ENCODE peak calls at places on chromosome 21, in eight cellular contexts. W is coronary artery, T is PC-9, M is body of pancreas, F is right lobe of liver, S is hepatocyte, O is uterus, U is stomach. Z is an unnamed sample.

GRCh38 chr21:35036521-35037383 is 12.3 kb downstream of the RUNX1 start:
- DNase-seq in S (no peak), U (no peak), O (no peak), W (no peak), F (no peak), T (no peak), M (no peak), Z (no peak)

GRCh38 chr21:31406510-31406909 is 62.4 kb upstream of the TIAM1 start:
- DNase-seq in T (no peak), O (no peak), U (no peak), W (no peak), F (no peak), S (no peak), M (no peak), Z (no peak)

GRCh38 chr21:14543983-14544382 is 2.1 kb downstream of the SAMSN1 start:
- DNase-seq in F (no peak), O (no peak), T (no peak), U (no peak), S (no peak), W (no peak), M (no peak), Z (no peak)

GRCh38 chr21:36976228-36976627 is 9.8 kb upstream of the HLCS start:
- DNase-seq in W (no peak), F (no peak), U (no peak), O (no peak), S (no peak), M (no peak), T (no peak), Z (no peak)

GRCh38 chr21:34576043-34576466 is 38.9 kb downstream of the RCAN1 start:
- DNase-seq in O (no peak), T (no peak), U (no peak), M (no peak), F (no peak), W (no peak), S (no peak), Z (peak; percentile 45)

GRCh38 chr21:33973268-33973667 is 57.7 kb upstream of the ATP5PO start:
- DNase-seq in T (no peak), O (no peak), M (no peak), S (no peak), F (no peak), U (no peak), W (no peak), Z (no peak)

GRCh38 chr21:33402011-33402979 is 918 bp upstream of the IFNGR2 start:
- DNase-seq in W (peak; percentile 88), F (peak; percentile 67), U (peak; percentile 40), M (peak; percentile 32), S (peak; percentile 78), T (no peak), O (peak; percentile 78), Z (peak; percentile 65)

GRCh38 chr21:29465528-29465927 is 166.8 kb downstream of the BACH1 start:
- DNase-seq in S (no peak), T (no peak), U (no peak), F (no peak), O (no peak), W (no peak), M (no peak), Z (no peak)

GRCh38 chr21:17045214-17045835 is 467.5 kb upstream of the CXADR start:
- DNase-seq in M (no peak), T (no peak), W (no peak), S (peak; percentile 11), O (no peak), F (no peak), U (no peak), Z (no peak)

GRCh38 chr21:33801424-33802405 is 113.9 kb downstream of the ATP5PO start:
- DNase-seq in T (peak; percentile 72), S (peak; percentile 22), M (peak; percentile 21), F (peak; percentile 49), U (peak; percentile 46), O (no peak), W (no peak), Z (no peak)

GRCh38 chr21:14271053-14271452 is 55.1 kb downstream of the RBM11 start:
- DNase-seq in U (no peak), W (no peak), O (no peak), T (no peak), M (no peak), F (no peak), S (peak; percentile 28), Z (no peak)

GRCh38 chr21:15058718-15059316 is 6.0 kb downstream of the NRIP1 start:
- DNase-seq in O (no peak), S (peak; percentile 44), U (no peak), W (no peak), M (no peak), F (no peak), T (no peak), Z (no peak)

GRCh38 chr21:33578214-33578613 is 10.3 kb downstream of the DONSON start:
- DNase-seq in W (no peak), U (no peak), S (no peak), T (no peak), M (no peak), O (no peak), F (no peak), Z (no peak)

GRCh38 chr21:25536752-25537151 is 70.5 kb downstream of the MRPL39 start:
- DNase-seq in U (no peak), M (no peak), O (no peak), S (no peak), T (no peak), W (no peak), F (no peak), Z (no peak)

GRCh38 chr21:36846624-36847023 is 119.8 kb downstream of the HLCS start:
- DNase-seq in U (no peak), T (no peak), O (no peak), S (no peak), F (no peak), M (no peak), W (no peak), Z (no peak)

GRCh38 chr21:23876925-23877558 is 1730.2 kb downstream of the MRPL39 start:
- DNase-seq in T (no peak), U (no peak), M (no peak), F (no peak), O (no peak), W (no peak), S (no peak), Z (no peak)

GRCh38 chr21:31665397-31665796 is 5.9 kb downstream of the SOD1 start:
- DNase-seq in U (no peak), T (no peak), M (no peak), W (no peak), S (no peak), O (no peak), F (peak; percentile 38), Z (no peak)

GRCh38 chr21:37916795-37917142 is 512 bp upstream of the KCNJ6 start:
- DNase-seq in T (no peak), M (no peak), O (no peak), W (no peak), F (no peak), S (peak; percentile 53), U (no peak), Z (no peak)

GRCh38 chr21:36909901-36910561 is 56.4 kb downstream of the HLCS start:
- DNase-seq in T (peak; percentile 40), S (peak; percentile 81), F (no peak), W (no peak), M (no peak), U (no peak), O (no peak), Z (no peak)

GRCh38 chr21:39022035-39022900 is 161.0 kb downstream of the PSMG1 start:
- DNase-seq in W (no peak), T (peak; percentile 60), U (no peak), M (no peak), S (no peak), O (peak; percentile 34), F (no peak), Z (no peak)
- H3K27ac ChIP-seq in W (peak overlapping the region; percentile 75), T (no peak overlapping the region), U (peak overlapping the region; percentile 65), M (peak overlapping the region; percentile 57), S (no peak overlapping the region), O (peak overlapping the region; percentile 54), F (no peak overlapping the region), Z (peak overlapping the region; percentile 84)

GRCh38 chr21:44523567-44524181 is 16.3 kb downstream of the KRTAP10-1 start:
- DNase-seq in U (no peak), M (no peak), T (no peak), O (no peak), W (no peak), S (no peak), F (no peak), Z (no peak)

GRCh38 chr21:44520326-44521300 is 19.4 kb downstream of the KRTAP10-1 start:
- DNase-seq in W (no peak), S (no peak), U (no peak), F (peak; percentile 16), M (peak; percentile 9), O (no peak), T (no peak), Z (peak; percentile 7)

GRCh38 chr21:44521301-44521927 is 18.6 kb downstream of the KRTAP10-1 start:
- DNase-seq in F (peak; percentile 19), O (peak; percentile 6), M (peak; percentile 4), T (no peak), W (no peak), S (no peak), U (no peak), Z (peak; percentile 13)

GRCh38 chr21:44522753-44523204 is 17.2 kb downstream of the KRTAP10-1 start:
- DNase-seq in W (no peak), T (no peak), M (no peak), U (no peak), O (no peak), F (peak; percentile 22), S (no peak), Z (no peak)

GRCh38 chr21:44521928-44522752 is 17.9 kb downstream of the KRTAP10-1 start:
- DNase-seq in T (no peak), M (peak; percentile 9), U (no peak), O (peak; percentile 9), F (peak; percentile 19), W (no peak), S (no peak), Z (peak; percentile 7)
- TF ChIP-seq CTCF in T (no peak), M (no peak), U (no peak), O (no peak), F (no peak), W (no peak), S (no peak), Z (no peak)

GRCh38 chr21:45555557-45556301 is 13.5 kb upstream of the SLC19A1 start:
- DNase-seq in M (peak; percentile 90), O (peak; percentile 82), T (no peak), U (peak; percentile 89), W (peak; percentile 89), F (peak; percentile 87), S (peak; percentile 88), Z (peak; percentile 73)
- H3K27ac ChIP-seq in M (peak overlapping the region; percentile 81), O (peak overlapping the region; percentile 91), T (no peak overlapping the region), U (peak overlapping the region; percentile 89), W (peak overlapping the region; percentile 79), F (peak overlapping the region; percentile 74), S (peak overlapping the region; percentile 92), Z (peak overlapping the region; percentile 86)

DNA sequence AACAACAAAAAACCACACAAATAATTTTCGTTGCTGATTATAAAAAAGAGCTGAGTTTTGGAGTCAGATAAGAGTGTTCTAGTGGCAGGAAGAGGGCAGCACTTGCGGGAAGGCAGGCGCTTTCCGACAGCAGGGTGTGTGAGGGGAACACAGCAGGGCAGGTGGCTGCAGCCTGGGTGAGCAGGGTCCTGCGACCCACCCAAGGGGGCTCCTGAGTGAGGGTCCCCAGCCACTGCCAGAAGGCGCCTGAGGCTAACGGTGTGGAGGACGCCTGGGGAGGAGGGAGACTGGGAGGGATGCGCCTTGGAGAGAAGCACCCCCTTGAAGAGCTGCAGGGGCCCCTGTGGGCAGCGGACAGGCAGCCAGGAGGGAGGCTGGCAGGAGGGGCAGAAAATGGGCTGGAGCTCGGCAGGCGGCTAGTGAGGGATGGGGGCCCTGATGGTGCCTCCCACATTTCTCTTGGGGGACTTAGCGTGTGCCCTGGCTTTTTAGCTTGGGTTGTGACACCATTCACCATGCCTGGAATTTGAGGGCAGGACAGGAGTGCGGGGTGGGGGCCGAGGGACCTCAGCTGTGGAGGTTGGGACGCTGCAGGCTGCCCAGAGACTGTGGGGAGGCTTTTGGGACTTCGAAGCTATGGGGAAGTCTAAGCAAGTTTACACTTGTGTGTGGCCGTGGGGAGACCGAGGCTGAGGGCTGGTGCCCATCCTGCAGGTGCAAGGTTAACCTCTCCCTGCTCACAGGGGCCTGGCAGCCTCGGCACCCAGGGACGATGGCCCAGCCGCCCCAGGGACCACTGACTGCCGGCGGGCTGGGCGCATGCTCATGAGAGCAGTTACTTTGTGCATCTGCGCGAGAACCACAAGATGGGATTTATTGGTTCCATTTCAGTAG is 111.4 kb downstream of the SIK1 start:
- DNase-seq in T (no peak), W (no peak), U (no peak), F (peak; percentile 19), O (no peak), M (no peak), S (no peak), Z (no peak)
- TF ChIP-seq CTCF in T (no peak), W (no peak), U (no peak), F (no peak), O (no peak), M (no peak), S (peak; percentile 32), Z (no peak)

Z was measured in left ventricle myocardium inferior.